ENCODE peak calls at places on chromosome 7, in eight cellular contexts. V, I, S, O, Q, Y, T and A are unnamed samples.
A peak's percentile ranks its signal among the peaks of the same experiment; 100 is the strongest.

GRCh38 chr7:125061776-125062397 is 132.3 kb upstream of the POT1 start:
- DNase-seq in V (peak; percentile 80), I (peak; percentile 44), Q (peak; percentile 22), T (no peak), S (no peak), Y (no peak), O (no peak), A (no peak)

GRCh38 chr7:16712916-16713315 is 40.6 kb upstream of the TSPAN13 start:
- DNase-seq in T (no peak), S (no peak), Y (no peak), O (no peak), V (no peak), I (no peak), Q (no peak), A (no peak)

GRCh38 chr7:141402277-141402996 is 148.8 kb upstream of the AGK start:
- DNase-seq in O (peak; percentile 90), V (no peak), I (no peak), Y (no peak), Q (no peak), T (no peak), S (no peak), A (no peak)

GRCh38 chr7:38592737-38593136 is 38.4 kb downstream of the AMPH start:
- DNase-seq in O (no peak), V (no peak), I (no peak), S (no peak), T (no peak), Q (no peak), Y (no peak), A (no peak)

GRCh38 chr7:142811154-142811737 is 40.5 kb downstream of the PRSS2 start:
- DNase-seq in V (peak; percentile 31), I (peak; percentile 62), S (no peak), Q (no peak), T (no peak), Y (no peak), O (peak; percentile 49), A (no peak)

GRCh38 chr7:123314886-123315285 is 115.1 kb upstream of the SLC13A1 start:
- DNase-seq in O (no peak), Y (no peak), S (no peak), V (no peak), I (no peak), T (no peak), Q (no peak), A (no peak)

GRCh38 chr7:32108651-32109050 is 38.4 kb upstream of the PDE1C start:
- DNase-seq in O (no peak), T (no peak), V (peak; percentile 67), Y (no peak), Q (no peak), I (no peak), S (no peak), A (no peak)

GRCh38 chr7:45584261-45585210 is 10.4 kb downstream of the ADCY1 start:
- DNase-seq in V (no peak), Y (peak; percentile 40), Q (no peak), T (no peak), I (no peak), O (no peak), S (no peak), A (no peak)

GRCh38 chr7:29955799-29956476 is 33.7 kb downstream of the SCRN1 start:
- DNase-seq in T (no peak), Y (no peak), S (no peak), Q (no peak), O (no peak), I (no peak), V (no peak), A (peak; percentile 4)

GRCh38 chr7:25726682-25727357 is 425.2 kb upstream of the NFE2L3 start:
- DNase-seq in T (no peak), O (no peak), Q (peak; percentile 37), Y (no peak), S (no peak), I (no peak), V (peak; percentile 4), A (no peak)

GRCh38 chr7:135205850-135206249 is 5.5 kb downstream of the WDR91 start:
- DNase-seq in Y (no peak), T (no peak), O (no peak), Q (no peak), V (no peak), I (no peak), S (no peak), A (no peak)

GRCh38 chr7:117171106-117171505 is 151.8 kb downstream of the WNT2 start:
- DNase-seq in S (no peak), I (no peak), T (no peak), Q (no peak), Y (no peak), O (no peak), V (no peak), A (no peak)

GRCh38 chr7:150852371-150852905 is at the start of gene AOC1:
- DNase-seq in T (no peak), V (no peak), O (no peak), Q (peak; percentile 29), Y (peak; percentile 31), I (no peak), S (no peak), A (no peak)

GRCh38 chr7:73704640-73705550 is 14.6 kb downstream of the STX1A start:
- DNase-seq in I (peak; percentile 47), O (no peak), S (no peak), Q (peak; percentile 86), Y (no peak), T (no peak), V (no peak), A (no peak)

GRCh38 chr7:17061443-17061842 is 179.7 kb upstream of the AGR3 start:
- DNase-seq in Q (no peak), V (no peak), I (no peak), S (no peak), O (no peak), T (no peak), Y (no peak), A (no peak)

GRCh38 chr7:137579913-137580640 is 236.5 kb upstream of the PTN start:
- DNase-seq in Y (no peak), O (no peak), Q (no peak), S (no peak), V (peak; percentile 83), I (peak; percentile 84), T (no peak), A (no peak)

GRCh38 chr7:156094350-156095146 is 282.3 kb upstream of the SHH start:
- DNase-seq in V (no peak), Y (no peak), T (no peak), I (no peak), Q (no peak), S (no peak), O (no peak), A (no peak)

GRCh38 chr7:44194069-44194468 is 4.8 kb upstream of the GCK start:
- DNase-seq in T (no peak), S (no peak), Q (no peak), Y (no peak), I (peak; percentile 11), O (no peak), V (peak; percentile 44), A (no peak)

GRCh38 chr7:144775735-144776134 is 60.1 kb downstream of the TPK1 start:
- DNase-seq in V (no peak), T (no peak), S (no peak), I (no peak), O (no peak), Q (no peak), Y (no peak), A (no peak)

GRCh38 chr7:33722383-33723096 is 182.8 kb upstream of the BMPER start:
- DNase-seq in I (peak; percentile 72), S (peak; percentile 84), O (peak; percentile 84), T (peak; percentile 66), V (peak; percentile 95), Q (peak; percentile 76), Y (no peak), A (no peak)

GRCh38 chr7:45888185-45888992 is at the start of gene IGFBP1:
- DNase-seq in Y (peak; percentile 7), S (no peak), O (peak; percentile 56), T (no peak), Q (peak; percentile 26), I (no peak), V (peak; percentile 12), A (no peak)

GRCh38 chr7:157476201-157476600 is 139.4 kb downstream of the DNAJB6 start:
- DNase-seq in I (no peak), T (peak; percentile 7), Q (no peak), O (no peak), S (no peak), V (no peak), Y (no peak), A (no peak)

GRCh38 chr7:99372275-99373085 is 2.0 kb upstream of the ARPC1B start:
- DNase-seq in I (peak; percentile 29), Y (peak; percentile 96), Q (peak; percentile 78), S (no peak), V (no peak), T (no peak), O (peak; percentile 87), A (no peak)

DNA sequence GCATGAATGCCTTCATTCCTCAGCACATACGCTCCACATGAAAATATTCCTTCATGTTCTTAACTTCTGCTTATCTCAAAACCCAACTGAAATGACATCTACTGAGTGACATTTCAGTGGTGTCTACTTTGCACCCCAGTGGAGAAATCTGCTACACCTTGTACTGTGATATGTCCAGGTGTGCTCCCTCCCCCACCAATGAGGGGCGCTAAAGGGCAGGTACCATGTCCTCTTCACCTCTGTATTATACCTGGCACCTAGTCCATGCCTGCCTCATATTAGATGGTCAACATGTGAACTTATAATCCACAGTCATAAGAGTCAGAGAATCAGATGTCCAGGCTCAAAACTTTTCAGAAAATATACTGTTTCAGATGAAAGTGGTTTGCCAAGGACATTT is 2.1 kb downstream of the PAXIP1 start:
- DNase-seq in S (no peak), Y (no peak), O (no peak), T (no peak), I (no peak), Q (peak; percentile 14), V (no peak), A (no peak)
- TF ChIP-seq CTCF in S (no peak), Y (no peak), O (no peak), T (no peak), I (no peak), Q (peak; percentile 19), V (peak; percentile 35), A (no peak)

GRCh38 chr7:31058688-31059087 is 6.6 kb downstream of the ADCYAP1R1 start:
- DNase-seq in I (no peak), O (no peak), S (no peak), Y (no peak), T (no peak), V (no peak), Q (no peak), A (no peak)
- H3K27ac ChIP-seq in I (no peak overlapping the region), O (no peak overlapping the region), S (no peak overlapping the region), Y (no peak overlapping the region), T (no peak overlapping the region), V (no peak overlapping the region), Q (no peak overlapping the region), A (no peak overlapping the region)

GRCh38 chr7:104228442-104228841 is 20.6 kb upstream of the ORC5 start:
- DNase-seq in V (no peak), S (no peak), Y (no peak), Q (no peak), I (no peak), T (no peak), O (no peak), A (no peak)
- TF ChIP-seq CTCF in V (no peak), S (no peak), Y (no peak), Q (no peak), I (no peak), T (no peak), O (no peak), A (no peak)

DNA sequence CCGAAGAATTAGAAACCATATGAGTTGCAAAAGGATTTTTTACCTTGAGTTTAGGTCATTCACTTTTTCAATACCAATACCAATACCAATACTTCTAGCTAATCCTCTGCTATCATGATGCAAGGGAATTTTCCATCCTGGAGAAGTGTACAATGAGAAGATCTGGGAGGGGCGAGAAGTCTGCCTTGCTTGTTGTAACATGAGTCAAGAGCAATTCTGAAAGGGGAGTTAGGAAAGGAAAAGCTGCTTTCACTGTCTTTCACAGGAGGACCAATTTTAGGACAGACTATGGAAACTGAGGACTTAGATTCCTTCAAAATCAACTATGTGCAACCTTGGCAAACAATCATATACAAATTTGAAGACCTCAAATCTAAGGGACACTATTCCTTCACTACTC is 199.6 kb downstream of the IMMP2L start:
- DNase-seq in Y (no peak), S (no peak), T (no peak), V (peak; percentile 80), Q (no peak), I (peak; percentile 71), O (peak; percentile 21), A (no peak)
- H3K27ac ChIP-seq in Y (no peak overlapping the region), S (no peak overlapping the region), T (no peak overlapping the region), V (peak overlapping the region; percentile 65), Q (no peak overlapping the region), I (no peak overlapping the region), O (no peak overlapping the region), A (no peak overlapping the region)